ENCODE peak calls at places on chromosome 18, in eight cellular contexts. A is kidney epithelial cell, D is astrocyte of the spinal cord, W is A549, Z is HFF-Myc, F is breast epithelium, E is PC-9, P is cardiac fibroblast. L is an unnamed sample.

GRCh38 chr18:55012041-55012440 is 52.8 kb upstream of the CCDC68 start:
- DNase-seq in Z (peak), D (no peak), W (no peak), E (no peak), A (peak), P (no peak), F (no peak), L (peak)

GRCh38 chr18:32257073-32257780 is 67.4 kb downstream of the MEP1B start:
- DNase-seq in E (peak), W (no peak), D (no peak), Z (no peak), P (no peak), A (no peak), F (no peak), L (no peak)

GRCh38 chr18:8898990-8899389 is 193.6 kb downstream of the MTCL1 start:
- DNase-seq in E (no peak), F (no peak), P (no peak), A (no peak), D (no peak), Z (no peak), W (no peak), L (no peak)

GRCh38 chr18:66640431-66640830 is 36.5 kb upstream of the CDH19 start:
- DNase-seq in W (no peak), A (no peak), F (no peak), D (no peak), E (no peak), Z (no peak), P (peak), L (no peak)

GRCh38 chr18:9900699-9901098 is 13.1 kb upstream of the VAPA start:
- DNase-seq in Z (no peak), P (no peak), E (no peak), F (no peak), W (no peak), A (no peak), D (no peak), L (no peak)

GRCh38 chr18:36469471-36469870 is 172.0 kb downstream of the FHOD3 start:
- DNase-seq in A (no peak), W (no peak), E (no peak), F (no peak), D (no peak), Z (no peak), P (no peak), L (no peak)

GRCh38 chr18:65788373-65788772 is 37.6 kb downstream of the CDH7 start:
- DNase-seq in P (no peak), Z (no peak), W (no peak), E (no peak), D (no peak), F (no peak), A (no peak), L (no peak)

GRCh38 chr18:70431203-70431624 is 142.4 kb downstream of the SOCS6 start:
- DNase-seq in E (no peak), D (no peak), P (peak), W (peak), F (no peak), Z (no peak), A (no peak), L (peak)

GRCh38 chr18:36780748-36781147 is 48.1 kb downstream of the TPGS2 start:
- DNase-seq in P (no peak), F (no peak), W (no peak), D (no peak), A (no peak), E (no peak), Z (no peak), L (no peak)

GRCh38 chr18:23982154-23983071 is 32.1 kb upstream of the TTC39C start:
- DNase-seq in Z (no peak), E (no peak), A (no peak), D (peak), W (peak), P (peak), F (no peak), L (peak)

GRCh38 chr18:46720521-46720920 is 36.3 kb downstream of the ST8SIA5 start:
- DNase-seq in E (no peak), A (no peak), D (no peak), W (no peak), Z (no peak), P (no peak), F (no peak), L (peak)

GRCh38 chr18:75489493-75490190 is 62.1 kb upstream of the SMIM21 start:
- DNase-seq in E (no peak), P (peak), Z (peak), D (peak), F (no peak), W (peak), A (peak), L (peak)

GRCh38 chr18:54852780-54853675 is 24.8 kb downstream of the RAB27B start:
- DNase-seq in F (no peak), W (no peak), E (no peak), Z (no peak), P (peak), A (no peak), D (peak), L (peak)

GRCh38 chr18:10145523-10145922 is 231.7 kb downstream of the VAPA start:
- DNase-seq in A (no peak), Z (no peak), P (no peak), W (no peak), D (no peak), F (no peak), E (no peak), L (no peak)

GRCh38 chr18:6405237-6406074 is 9.3 kb downstream of the L3MBTL4 start:
- DNase-seq in F (no peak), E (no peak), A (no peak), P (no peak), D (peak), Z (no peak), W (no peak), L (peak)

GRCh38 chr18:5584751-5585417 is 41.1 kb upstream of the EPB41L3 start:
- DNase-seq in W (no peak), A (peak), Z (no peak), P (peak), D (peak), E (no peak), F (no peak), L (no peak)

GRCh38 chr18:72181241-72181764 is 362.8 kb downstream of the CBLN2 start:
- DNase-seq in E (no peak), D (no peak), A (no peak), W (no peak), F (no peak), P (no peak), Z (no peak), L (no peak)

GRCh38 chr18:54942144-54942543 is 17.1 kb downstream of the CCDC68 start:
- DNase-seq in F (no peak), D (no peak), A (no peak), Z (no peak), W (no peak), P (no peak), E (no peak), L (no peak)

GRCh38 chr18:59715966-59716369 is 18.7 kb upstream of the CCBE1 start:
- DNase-seq in D (peak), P (peak), W (peak), F (no peak), Z (peak), A (peak), E (peak), L (peak)

GRCh38 chr18:48933578-48934399 is 17.0 kb downstream of the SMAD7 start:
- DNase-seq in W (no peak), Z (no peak), A (no peak), E (no peak), D (no peak), P (no peak), F (no peak), L (no peak)

GRCh38 chr18:59900222-59901128 is 679 bp downstream of the PMAIP1 start:
- DNase-seq in A (no peak), F (no peak), D (peak), W (no peak), P (peak), Z (no peak), E (no peak), L (no peak)

GRCh38 chr18:58723810-58724602 is 52.7 kb downstream of the MALT1 start:
- DNase-seq in Z (no peak), W (no peak), P (peak), D (no peak), A (peak), E (no peak), F (no peak), L (peak)

GRCh38 chr18:75161629-75162028 is 47.3 kb downstream of the PTGR3 start:
- DNase-seq in Z (no peak), P (peak), F (no peak), E (peak), W (peak), D (no peak), A (no peak), L (peak)

GRCh38 chr18:21897811-21898210 is 157.2 kb downstream of the MIB1 start:
- DNase-seq in A (no peak), Z (peak), E (peak), P (peak), F (no peak), W (peak), D (peak), L (peak)

GRCh38 chr18:36297419-36298112 is at the start of gene FHOD3:
- DNase-seq in F (no peak), W (peak), Z (no peak), D (peak), E (peak), P (peak), A (no peak), L (peak)

GRCh38 chr18:39909706-39910105 is 2045.3 kb upstream of the PIK3C3 start:
- DNase-seq in F (no peak), W (no peak), A (no peak), E (no peak), D (peak), Z (no peak), P (peak), L (peak)

GRCh38 chr18:79068946-79069791 is at the start of gene ATP9B:
- DNase-seq in F (peak), A (peak), E (peak), Z (peak), W (peak), P (peak), D (peak), L (peak)
- TF ChIP-seq CTCF in F (no peak), A (peak), E (no peak), Z (no peak), W (no peak), P (no peak), D (no peak), L (no peak)

DNA sequence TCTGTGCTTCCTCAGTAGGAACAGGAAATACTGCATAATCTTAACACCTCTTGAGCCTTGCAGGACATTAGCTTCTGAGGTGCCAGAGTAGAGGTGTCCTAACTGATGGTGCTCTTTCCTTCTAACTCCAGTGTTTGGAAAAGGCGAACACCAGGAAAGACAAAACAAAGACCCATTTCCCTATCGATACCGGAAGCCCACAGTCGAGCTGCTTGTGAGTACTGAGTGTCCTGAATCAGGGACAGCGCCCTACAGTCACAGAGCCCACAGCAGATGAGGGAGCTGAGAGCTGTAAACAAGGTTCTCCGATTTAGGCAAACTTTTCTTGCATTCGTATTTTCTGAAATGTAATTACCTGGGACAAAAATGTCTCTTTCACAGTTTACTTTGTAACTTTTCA is 50.7 kb downstream of the SLC14A2 start:
- DNase-seq in P (no peak), F (no peak), W (no peak), D (no peak), Z (no peak), E (no peak), A (no peak), L (no peak)
- H3K4me3 ChIP-seq in P (no peak), F (no peak), W (no peak), D (no peak), Z (no peak), E (no peak), A (no peak), L (no peak)

GRCh38 chr18:26185267-26185666 is 41.0 kb upstream of the TAF4B start:
- DNase-seq in Z (peak), P (no peak), A (no peak), E (no peak), W (peak), D (no peak), F (no peak), L (no peak)
- TF ChIP-seq CTCF in Z (peak), P (no peak), A (peak), E (peak), W (no peak), D (no peak), F (no peak), L (peak)

GRCh38 chr18:25169701-25170100 is 182.3 kb downstream of the ZNF521 start:
- DNase-seq in Z (no peak), F (no peak), A (no peak), P (no peak), D (no peak), W (no peak), E (no peak), L (peak)

GRCh38 chr18:25168011-25168410 is 184.0 kb downstream of the ZNF521 start:
- DNase-seq in F (no peak), D (no peak), Z (no peak), A (no peak), E (no peak), W (no peak), P (no peak), L (no peak)

GRCh38 chr18:25166113-25166512 is 185.9 kb downstream of the ZNF521 start:
- DNase-seq in P (no peak), A (no peak), Z (no peak), W (no peak), F (no peak), E (no peak), D (no peak), L (no peak)

GRCh38 chr18:25164837-25165791 is 186.9 kb downstream of the ZNF521 start:
- DNase-seq in P (peak), D (peak), E (no peak), A (peak), W (no peak), Z (peak), F (no peak), L (peak)

GRCh38 chr18:25164211-25164836 is 187.6 kb downstream of the ZNF521 start:
- DNase-seq in D (no peak), E (no peak), P (no peak), A (no peak), F (no peak), W (no peak), Z (no peak), L (no peak)
- H3K4me3 ChIP-seq in D (no peak), E (no peak), P (peak), A (no peak), F (peak), W (no peak), Z (no peak), L (peak)